ENCODE peak calls at places on chromosomes 6 and 20, in five cellular contexts. Y is A172; M is activated CD4-positive, CD25-positive, alpha-beta regulatory T cell; B is endodermal cell; E is fibroblast of lung. V is an unnamed sample.

GRCh38 chr20:5364136-5364821 is 47.5 kb upstream of the PROKR2 start:
- DNase-seq in B (no peak), Y (peak), E (no peak), M (no peak), V (peak)

GRCh38 chr6:159933077-159933476 is 35.8 kb upstream of the IGF2R start:
- DNase-seq in B (no peak), M (no peak), Y (no peak), E (no peak), V (no peak)

GRCh38 chr20:52047811-52048302 is 143.7 kb downstream of the ZFP64 start:
- DNase-seq in E (peak), B (peak), Y (peak), M (no peak), V (peak)

GRCh38 chr6:46263709-46264091 is 92.9 kb upstream of the ENPP5 start:
- DNase-seq in Y (peak), B (no peak), M (no peak), E (peak), V (no peak)

GRCh38 chr6:3610206-3610605 is 141.3 kb downstream of the PXDC1 start:
- DNase-seq in M (no peak), E (peak), B (no peak), Y (peak), V (no peak)

GRCh38 chr6:16947461-16948159 is 154.2 kb upstream of the STMND1 start:
- DNase-seq in Y (peak), B (no peak), M (no peak), E (peak), V (peak)

GRCh38 chr20:18019068-18019467 is 38.6 kb downstream of the OVOL2 start:
- DNase-seq in E (no peak), B (peak), Y (peak), M (no peak), V (peak)

GRCh38 chr20:4047614-4048013 is 32.3 kb upstream of the RNF24 start:
- DNase-seq in Y (no peak), M (no peak), B (peak), E (no peak), V (no peak)

GRCh38 chr20:44702776-44703175 is 12.4 kb upstream of the CCN5 start:
- DNase-seq in E (peak), B (no peak), Y (peak), M (no peak), V (no peak)

GRCh38 chr6:97133071-97133470 is 149.9 kb downstream of the MMS22L start:
- DNase-seq in B (no peak), M (no peak), E (peak), Y (no peak), V (no peak)

GRCh38 chr6:149046822-149047246 is 270.7 kb upstream of the TAB2 start:
- DNase-seq in Y (no peak), M (no peak), B (no peak), E (peak), V (no peak)

GRCh38 chr6:2966347-2966746 is 5.0 kb downstream of the SERPINB6 start:
- DNase-seq in E (no peak), M (no peak), Y (no peak), B (peak), V (no peak)

GRCh38 chr20:32386091-32386490 is 28.0 kb downstream of the ASXL1 start:
- DNase-seq in E (peak), M (no peak), Y (no peak), B (no peak), V (no peak)

GRCh38 chr6:26272171-26272631 is 92.8 kb upstream of the BTN3A2 start:
- DNase-seq in E (no peak), M (no peak), B (peak), Y (no peak), V (peak)

GRCh38 chr20:48456361-48457184 is 371.2 kb downstream of the PREX1 start:
- DNase-seq in B (no peak), Y (no peak), E (no peak), M (no peak), V (no peak)

GRCh38 chr20:16710781-16711180 is 19.0 kb upstream of the SNRPB2 start:
- DNase-seq in M (no peak), E (no peak), B (no peak), Y (no peak), V (no peak)

GRCh38 chr6:7812623-7813022 is 86.7 kb downstream of the BMP6 start:
- DNase-seq in B (no peak), E (no peak), M (no peak), Y (no peak), V (no peak)

GRCh38 chr6:168615837-168616236 is 174.9 kb downstream of the SMOC2 start:
- DNase-seq in E (no peak), Y (no peak), M (no peak), B (no peak), V (no peak)

GRCh38 chr6:13046084-13046483 is 282.3 kb downstream of the TBC1D7 start:
- DNase-seq in B (no peak), E (no peak), Y (no peak), M (no peak), V (no peak)

GRCh38 chr20:15842872-15843271 is 730.4 kb downstream of the KIF16B start:
- DNase-seq in M (no peak), E (no peak), Y (no peak), B (no peak), V (no peak)

GRCh38 chr6:140436023-140436811 is 1061.8 kb upstream of the CITED2 start:
- DNase-seq in B (peak), E (peak), M (no peak), Y (peak), V (peak)

GRCh38 chr20:58942549-58942948 is 38.5 kb upstream of the NELFCD start:
- DNase-seq in Y (no peak), M (no peak), B (no peak), E (no peak), V (no peak)

GRCh38 chr20:35021063-35021462 is 65.4 kb downstream of the MYH7B start:
- DNase-seq in M (no peak), B (no peak), Y (no peak), E (peak), V (no peak)

GRCh38 chr20:32902456-32903420 is 44.0 kb downstream of the EFCAB8 start:
- DNase-seq in M (peak), B (peak), Y (peak), E (peak), V (peak)

GRCh38 chr20:59723108-59723500 is 118.8 kb downstream of the PHACTR3 start:
- DNase-seq in E (no peak), B (no peak), Y (no peak), M (no peak), V (no peak)

GRCh38 chr6:167797871-167798265 is 28.8 kb upstream of the AFDN start:
- DNase-seq in Y (no peak), B (no peak), M (no peak), E (no peak), V (no peak)

GRCh38 chr6:148109732-148110131 is 232.9 kb upstream of the SASH1 start:
- DNase-seq in E (peak), M (no peak), B (no peak), Y (no peak), V (no peak)

GRCh38 chr6:56101141-56101553 is 146.2 kb downstream of the COL21A1 start:
- DNase-seq in E (peak), Y (peak), M (no peak), B (no peak), V (no peak)

GRCh38 chr20:4502756-4503155 is 219.0 kb upstream of the PRND start:
- DNase-seq in Y (peak), M (no peak), E (no peak), B (no peak), V (no peak)

V was measured in GM23338.